ENCODE peak calls at places on chromosome 21, in four cellular contexts. N is body of pancreas, P is A549, Z is Peyer's patch. M is an unnamed sample.

GRCh38 chr21:31744162-31744800 is 12.4 kb upstream of the SCAF4 start:
- DNase-seq in P (no peak), Z (no peak), N (no peak), M (no peak)

GRCh38 chr21:31987696-31988095 is 114.9 kb downstream of the HUNK start:
- DNase-seq in Z (peak), N (no peak), P (no peak), M (peak)

GRCh38 chr21:45898781-45899180 is 82.8 kb upstream of the COL6A1 start:
- DNase-seq in P (no peak), N (no peak), Z (no peak), M (no peak)

GRCh38 chr21:32136546-32136945 is 142.3 kb downstream of the MIS18A start:
- DNase-seq in N (no peak), Z (no peak), P (no peak), M (no peak)

GRCh38 chr21:21039624-21040023 is 41.4 kb downstream of the NCAM2 start:
- DNase-seq in Z (no peak), P (no peak), N (no peak), M (no peak)

GRCh38 chr21:46142581-46143473 is 12.6 kb downstream of the FTCD start:
- DNase-seq in Z (no peak), N (no peak), P (no peak), M (no peak)

GRCh38 chr21:43707462-43707861 is 11.5 kb upstream of the PDXK start:
- DNase-seq in N (no peak), Z (no peak), P (no peak), M (no peak)

GRCh38 chr21:21415741-21416140 is 417.5 kb downstream of the NCAM2 start:
- DNase-seq in P (no peak), Z (no peak), N (no peak), M (no peak)

GRCh38 chr21:41369105-41369914 is 7.5 kb downstream of the MX2 start:
- DNase-seq in P (no peak), N (no peak), Z (peak), M (no peak)

GRCh38 chr21:31354604-31355443 is 10.8 kb upstream of the TIAM1 start:
- DNase-seq in P (peak), Z (no peak), N (no peak), M (peak)

GRCh38 chr21:35238119-35238518 is 189.0 kb upstream of the RUNX1 start:
- DNase-seq in P (no peak), Z (no peak), N (no peak), M (no peak)

GRCh38 chr21:42515708-42516502 is 2.3 kb downstream of the SLC37A1 start:
- DNase-seq in Z (no peak), N (peak), P (no peak), M (peak)

DNA sequence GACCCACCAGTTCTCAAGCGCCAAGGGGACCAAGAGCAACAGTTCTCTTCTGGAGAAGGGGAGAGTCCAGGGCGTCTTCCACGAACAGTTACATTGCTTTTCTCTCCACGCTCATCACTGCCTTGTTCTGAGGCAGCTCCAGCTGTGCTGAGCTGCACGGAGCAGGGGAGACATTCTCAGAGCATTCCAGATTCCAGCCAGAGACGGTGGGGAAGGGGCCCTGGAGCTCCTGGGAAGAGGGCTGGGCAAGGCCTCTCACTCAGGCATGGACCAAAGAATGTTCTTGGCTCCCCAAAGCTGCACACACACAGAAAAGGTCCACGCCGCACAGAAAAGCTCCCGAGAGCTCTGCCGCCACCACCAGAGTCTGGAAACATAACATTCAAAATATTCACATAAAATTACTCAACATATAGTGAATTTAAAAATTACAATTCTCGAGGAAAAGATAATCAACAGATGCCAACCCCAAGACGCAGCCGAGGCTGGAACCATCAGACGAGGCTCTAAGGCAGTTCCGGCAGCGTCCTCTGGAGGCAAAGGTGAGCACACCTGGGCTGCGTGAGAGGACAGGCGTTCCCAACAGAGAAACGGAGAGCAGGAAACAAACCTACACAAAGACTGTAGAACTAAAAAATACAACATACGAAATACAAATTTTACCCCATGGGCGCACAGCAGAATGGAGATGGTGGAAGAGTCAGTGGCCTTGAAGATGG is 40.5 kb downstream of the UBE2G2 start:
- DNase-seq in P (peak), Z (no peak), N (no peak), M (peak)
- TF ChIP-seq CTCF in P (no peak), Z (peak), N (peak), M (peak)

GRCh38 chr21:16116798-16117197 is 387.0 kb downstream of the USP25 start:
- DNase-seq in Z (no peak), N (no peak), P (no peak), M (no peak)

GRCh38 chr21:16115461-16115860 is 385.7 kb downstream of the USP25 start:
- DNase-seq in Z (no peak), P (no peak), N (no peak), M (no peak)

GRCh38 chr21:16116067-16116466 is 386.3 kb downstream of the USP25 start:
- DNase-seq in N (no peak), Z (no peak), P (no peak), M (no peak)

GRCh38 chr21:16113052-16113715 is 383.4 kb downstream of the USP25 start:
- DNase-seq in N (no peak), Z (no peak), P (no peak), M (no peak)

DNA sequence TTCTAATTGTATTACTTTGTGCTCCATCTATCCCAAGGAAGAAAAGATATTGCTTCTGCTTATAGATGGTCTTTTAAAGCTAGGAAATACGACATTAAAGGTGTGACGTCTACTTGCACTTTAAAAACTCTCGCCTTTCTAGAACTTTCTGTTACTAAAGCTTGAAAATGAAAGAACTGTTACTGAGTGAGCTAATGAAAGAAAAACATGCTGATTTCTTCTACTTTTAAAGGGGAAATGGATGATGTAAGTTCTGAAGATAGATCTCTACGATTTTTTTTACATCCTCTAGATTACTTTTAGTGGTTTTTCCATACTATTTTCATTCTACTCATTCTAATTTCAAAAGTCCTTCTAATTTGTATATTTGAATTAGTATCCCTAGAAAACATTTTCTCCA is 387.5 kb downstream of the USP25 start:
- DNase-seq in P (no peak), Z (no peak), N (no peak), M (no peak)
- H3K27ac ChIP-seq in P (peak), Z (no peak), N (no peak), M (no peak)

GRCh38 chr21:33362044-33362555 is 37.3 kb downstream of the IFNAR1 start:
- DNase-seq in P (no peak), N (peak), Z (peak), M (peak)
- TF ChIP-seq POLR2A in P (no peak), N (peak), Z (peak), M (peak)

GRCh38 chr21:37166733-37167132 is 93.7 kb downstream of the TTC3 start:
- DNase-seq in Z (no peak), P (no peak), N (no peak), M (no peak)
- TF ChIP-seq CTCF in Z (peak), P (peak), N (peak), M (no peak)

DNA sequence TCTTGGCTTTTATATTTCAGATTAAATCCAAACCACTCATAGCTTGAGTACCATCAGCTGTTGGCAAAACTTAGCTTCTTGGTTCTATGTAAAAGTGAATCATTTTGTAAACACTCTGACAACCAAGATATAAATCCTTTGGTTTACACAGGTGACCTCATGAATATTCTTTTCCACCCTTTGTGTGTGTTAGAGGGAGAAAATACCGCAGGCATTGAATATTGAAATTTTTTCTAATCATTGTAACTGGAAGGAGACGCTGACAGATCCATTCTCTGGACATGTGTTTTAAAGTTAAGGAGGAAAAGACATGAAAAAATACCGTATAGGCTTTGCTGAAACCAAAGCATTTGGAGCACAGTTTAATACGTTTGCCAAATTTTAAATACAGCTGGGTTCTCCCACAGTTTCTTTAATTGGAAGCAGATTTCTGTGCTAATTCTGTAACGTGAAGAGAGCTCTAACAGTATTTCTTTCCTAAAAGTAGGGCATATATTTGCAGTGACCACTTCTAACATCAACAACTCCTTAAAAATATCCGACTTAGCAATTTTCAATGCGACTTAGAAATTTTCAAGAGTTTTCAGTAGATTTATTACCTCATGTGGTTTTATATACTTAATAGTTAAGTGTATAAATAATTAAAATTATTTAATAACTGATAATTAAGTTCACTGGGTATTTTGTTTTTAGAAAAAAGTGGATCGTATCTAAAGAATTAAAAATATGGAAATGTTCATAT is 388.2 kb downstream of the USP25 start:
- DNase-seq in Z (no peak), N (no peak), P (no peak), M (no peak)
- H3K27ac ChIP-seq in Z (no peak), N (no peak), P (peak), M (peak)

GRCh38 chr21:33414068-33414467 is 10.9 kb downstream of the IFNGR2 start:
- DNase-seq in P (no peak), Z (no peak), N (no peak), M (no peak)

GRCh38 chr21:33414926-33415325 is 11.7 kb downstream of the IFNGR2 start:
- DNase-seq in P (no peak), Z (no peak), N (no peak), M (no peak)

GRCh38 chr21:33411949-33412430 is 8.8 kb downstream of the IFNGR2 start:
- DNase-seq in P (no peak), N (no peak), Z (peak), M (peak)

GRCh38 chr21:33418686-33419085 is 15.5 kb downstream of the IFNGR2 start:
- DNase-seq in P (no peak), N (peak), Z (peak), M (no peak)

GRCh38 chr21:33412832-33413519 is 9.8 kb downstream of the IFNGR2 start:
- DNase-seq in Z (peak), N (peak), P (no peak), M (peak)
- TF ChIP-seq POLR2A in Z (no peak), N (no peak), P (no peak), M (no peak)

GRCh38 chr21:39721885-39722284 is 23.1 kb upstream of the IGSF5 start:
- DNase-seq in P (no peak), N (no peak), Z (peak), M (peak)

GRCh38 chr21:39727401-39728120 is 17.4 kb upstream of the IGSF5 start:
- DNase-seq in Z (no peak), P (no peak), N (no peak), M (no peak)

GRCh38 chr21:39728341-39728740 is 16.6 kb upstream of the IGSF5 start:
- DNase-seq in N (no peak), Z (no peak), P (no peak), M (no peak)

GRCh38 chr21:39724944-39725343 is 20.0 kb upstream of the IGSF5 start:
- DNase-seq in P (no peak), N (no peak), Z (no peak), M (no peak)

DNA sequence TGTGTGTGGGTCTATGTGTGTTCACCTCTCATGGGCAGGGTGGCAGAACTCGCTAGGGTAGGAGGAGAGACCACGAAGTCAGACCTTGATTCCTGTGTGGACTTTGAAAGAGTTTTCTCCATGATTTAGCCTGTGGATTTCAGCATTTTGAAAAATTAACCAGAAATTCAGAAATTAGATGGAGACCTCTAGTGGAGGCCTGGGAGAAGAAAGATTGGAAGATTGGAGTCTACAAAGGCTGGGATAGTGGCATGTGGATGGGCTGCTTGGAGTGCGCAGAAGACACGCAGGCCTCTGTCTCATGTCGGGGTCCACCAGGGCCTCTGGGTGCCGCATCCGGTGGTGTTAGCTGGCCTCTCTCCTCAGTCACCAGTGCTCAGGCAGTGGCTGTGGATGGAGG is 18.9 kb upstream of the IGSF5 start:
- DNase-seq in Z (no peak), N (no peak), P (no peak), M (no peak)
- TF ChIP-seq CTCF in Z (no peak), N (no peak), P (peak), M (no peak)

M was measured in transverse colon.